ENCODE peak calls at places on chromosomes 11 and 22, in seven cellular contexts. K, Z, G, M, X, P and T are unnamed samples.
A peak's percentile ranks its signal among the peaks of the same experiment; 100 is the strongest.

GRCh38 chr11:77075425-77075905 is 8.7 kb downstream of the CAPN5 start:
- DNase-seq in K (no peak), Z (no peak), G (no peak), M (no peak), X (no peak), P (peak; percentile 37), T (no peak)

GRCh38 chr11:100573911-100574513 is 113.1 kb upstream of the ARHGAP42 start:
- DNase-seq in K (no peak), Z (no peak), G (no peak), M (no peak), X (no peak), P (no peak), T (no peak)

GRCh38 chr11:35662649-35663407 is at the start of gene TRIM44:
- DNase-seq in K (peak; percentile 37), Z (peak; percentile 59), G (peak; percentile 90), M (no peak), X (peak; percentile 84), P (peak; percentile 79), T (peak; percentile 63)

GRCh38 chr22:29820941-29821789 is 16.9 kb downstream of the ASCC2 start:
- DNase-seq in K (peak; percentile 49), Z (peak; percentile 86), G (peak; percentile 82), M (no peak), X (peak; percentile 95), P (peak; percentile 62), T (peak; percentile 83)

GRCh38 chr22:21760640-21761039 is 25.0 kb upstream of the YPEL1 start:
- DNase-seq in K (no peak), Z (no peak), G (no peak), M (no peak), X (no peak), P (no peak), T (no peak)

GRCh38 chr22:46500201-46500600 is 37.2 kb downstream of the CELSR1 start:
- DNase-seq in K (no peak), Z (no peak), G (no peak), M (no peak), X (no peak), P (no peak), T (no peak)

GRCh38 chr22:22940961-22941605 is 53.5 kb downstream of the IGLL5 start:
- DNase-seq in K (no peak), Z (no peak), G (peak; percentile 36), M (no peak), X (no peak), P (peak; percentile 24), T (no peak)

GRCh38 chr11:993141-993540 is 43.4 kb downstream of the MUC6 start:
- DNase-seq in K (no peak), Z (no peak), G (no peak), M (no peak), X (no peak), P (no peak), T (no peak)

GRCh38 chr11:95487391-95487790 is 256.4 kb upstream of the SESN3 start:
- DNase-seq in K (no peak), Z (no peak), G (no peak), M (no peak), X (no peak), P (no peak), T (no peak)

GRCh38 chr11:2915473-2915872 is 13.7 kb downstream of the PHLDA2 start:
- DNase-seq in K (no peak), Z (no peak), G (no peak), M (no peak), X (no peak), P (no peak), T (no peak)

GRCh38 chr11:47991266-47991830 is 11.0 kb downstream of the PTPRJ start:
- DNase-seq in K (no peak), Z (no peak), G (no peak), M (no peak), X (peak; percentile 62), P (no peak), T (peak; percentile 44)

GRCh38 chr11:65530157-65530496 is 5.2 kb downstream of the SCYL1 start:
- DNase-seq in K (no peak), Z (no peak), G (no peak), M (no peak), X (no peak), P (no peak), T (no peak)
- TF ChIP-seq CTCF in K (peak; percentile 57), Z (no peak), G (no peak), M (no peak), X (peak; percentile 37), P (no peak), T (no peak)

GRCh38 chr11:63761173-63761572 is 7.4 kb downstream of the ZFTA start:
- DNase-seq in K (no peak), Z (no peak), G (no peak), M (no peak), X (no peak), P (no peak), T (no peak)
- TF ChIP-seq POLR2AphosphoS5 in K (no peak), Z (no peak), G (no peak), M (no peak), X (no peak), P (no peak), T (no peak)

GRCh38 chr11:122882189-122882808 is at the start of gene JHY:
- DNase-seq in K (no peak), Z (no peak), G (no peak), M (no peak), X (no peak), P (no peak), T (no peak)

GRCh38 chr11:122882809-122883681 is 486 bp downstream of the JHY start:
- DNase-seq in K (peak; percentile 68), Z (peak; percentile 7), G (peak; percentile 82), M (peak; percentile 82), X (no peak), P (peak; percentile 67), T (peak; percentile 25)

GRCh38 chr11:122879785-122880184 is 2.8 kb upstream of the JHY start:
- DNase-seq in K (no peak), Z (no peak), G (no peak), M (no peak), X (no peak), P (no peak), T (no peak)

GRCh38 chr11:122888162-122888561 is 5.6 kb downstream of the JHY start:
- DNase-seq in K (no peak), Z (no peak), G (no peak), M (no peak), X (no peak), P (no peak), T (no peak)

DNA sequence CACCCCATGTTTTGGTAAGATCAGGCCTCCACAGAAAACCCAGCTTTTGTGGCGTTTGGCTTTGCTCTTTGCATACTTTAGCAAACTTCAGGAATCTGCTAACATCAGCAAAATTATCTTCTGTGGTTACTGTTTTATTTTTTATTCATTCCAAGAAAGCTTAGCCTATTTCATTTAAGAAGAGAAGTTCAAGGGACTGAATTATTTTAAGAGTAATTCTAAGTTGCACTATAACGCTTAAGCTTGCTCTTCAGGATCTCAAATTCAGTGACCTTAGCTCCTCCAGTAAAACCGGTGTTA is 1.1 kb downstream of the JHY start:
- DNase-seq in K (no peak), Z (no peak), G (no peak), M (no peak), X (no peak), P (no peak), T (no peak)
- H3K27ac ChIP-seq in K (peak overlapping the region; percentile 82), Z (no peak overlapping the region), G (peak overlapping the region; percentile 87), M (peak overlapping the region; percentile 94), X (no peak overlapping the region), P (peak overlapping the region; percentile 93), T (peak overlapping the region; percentile 84)

GRCh38 chr11:57641011-57641410 is 8.7 kb downstream of the YPEL4 start:
- DNase-seq in K (no peak), Z (no peak), G (no peak), M (no peak), X (peak; percentile 60), P (no peak), T (no peak)
- TF ChIP-seq CTCF in K (no peak), Z (peak; percentile 28), G (no peak), M (no peak), X (peak; percentile 60), P (no peak), T (no peak)

GRCh38 chr22:44701187-44701586 is 817 bp upstream of the PRR5 start:
- DNase-seq in K (no peak), Z (no peak), G (no peak), M (no peak), X (no peak), P (no peak), T (no peak)

GRCh38 chr22:44693756-44694155 is 8.2 kb upstream of the PRR5 start:
- DNase-seq in K (no peak), Z (no peak), G (no peak), M (no peak), X (no peak), P (no peak), T (no peak)

GRCh38 chr22:44700456-44700855 is 1.5 kb upstream of the PRR5 start:
- DNase-seq in K (no peak), Z (no peak), G (no peak), M (no peak), X (no peak), P (no peak), T (no peak)

GRCh38 chr22:44698531-44699421 is 3.2 kb upstream of the PRR5 start:
- DNase-seq in K (no peak), Z (no peak), G (peak; percentile 83), M (no peak), X (no peak), P (no peak), T (peak; percentile 60)

GRCh38 chr22:44697423-44698179 is 4.4 kb upstream of the PRR5 start:
- DNase-seq in K (peak; percentile 66), Z (peak; percentile 45), G (peak; percentile 90), M (peak; percentile 42), X (peak; percentile 74), P (peak; percentile 83), T (peak; percentile 70)
- TF ChIP-seq POLR2AphosphoS5 in K (no peak), Z (no peak), G (peak; percentile 13), M (no peak), X (no peak), P (no peak), T (no peak)

DNA sequence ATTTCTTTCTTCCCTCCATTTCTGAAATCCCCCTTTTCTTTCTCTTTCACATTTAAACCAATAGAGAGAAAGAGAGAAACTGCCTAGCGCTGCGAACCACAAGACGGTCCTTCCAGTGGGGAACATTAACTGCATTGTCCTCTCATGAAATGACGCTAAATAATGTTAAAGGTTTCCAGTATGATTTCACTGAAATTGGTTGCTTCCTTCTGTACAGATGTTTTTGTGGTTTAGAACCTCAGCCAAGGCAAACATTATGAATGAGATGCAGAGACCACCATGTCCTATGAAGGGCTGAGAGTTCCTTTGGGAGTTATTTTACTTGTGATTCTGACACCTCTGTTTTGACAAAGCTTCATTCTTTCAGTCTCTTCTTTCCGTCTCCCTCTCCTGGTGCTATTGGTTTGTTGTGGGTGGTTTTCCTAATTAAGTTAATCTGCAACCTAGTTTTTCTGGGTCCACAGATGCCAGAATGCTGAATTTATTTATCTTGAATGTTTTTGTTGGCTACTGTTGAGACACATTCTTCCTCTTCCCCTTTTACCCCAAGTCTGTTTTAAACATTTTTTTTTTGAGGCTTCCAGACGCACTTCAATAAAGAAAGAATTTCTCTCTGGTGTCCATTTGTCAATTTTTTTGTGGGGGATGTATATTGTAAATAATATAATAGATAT is 52.0 kb downstream of the ZBTB16 start:
- DNase-seq in K (no peak), Z (no peak), G (no peak), M (no peak), X (no peak), P (no peak), T (no peak)
- H3K27ac ChIP-seq in K (no peak overlapping the region), Z (no peak overlapping the region), G (peak overlapping the region; percentile 87), M (no peak overlapping the region), X (no peak overlapping the region), P (peak overlapping the region; percentile 64), T (peak overlapping the region; percentile 58)